ENCODE peak calls at places on chromosome X, in six cellular contexts. M is vagina; Y is neuronal stem cell; H is endodermal cell; O is tibial nerve; J is CD8-positive, alpha-beta T cell. C is an unnamed sample.

GRCh38 chrX:17736478-17736855 is 826 bp upstream of the SCML1 start:
- DNase-seq in J (no peak), H (no peak), O (no peak), M (no peak), Y (no peak), C (peak; percentile 2)

GRCh38 chrX:38806054-38806389 is 4.8 kb downstream of the MID1IP1 start:
- DNase-seq in Y (no peak), O (no peak), M (no peak), H (no peak), J (no peak), C (no peak)

GRCh38 chrX:30875957-30876356 is 13.1 kb downstream of the TAB3 start:
- DNase-seq in Y (no peak), H (no peak), O (no peak), J (no peak), M (no peak), C (no peak)

GRCh38 chrX:40866878-40867277 is 131.5 kb upstream of the MED14 start:
- DNase-seq in M (no peak), J (no peak), O (no peak), Y (no peak), H (no peak), C (no peak)

GRCh38 chrX:128436397-128437103 is 384.3 kb upstream of the ACTRT1 start:
- DNase-seq in J (no peak), M (no peak), O (no peak), H (no peak), Y (no peak), C (no peak)

GRCh38 chrX:120755066-120755846 is 120.4 kb downstream of the CT47B1 start:
- DNase-seq in J (no peak), H (no peak), O (no peak), Y (no peak), M (no peak), C (no peak)

GRCh38 chrX:22912598-22912997 is 87.2 kb upstream of the DDX53 start:
- DNase-seq in M (no peak), O (no peak), H (no peak), Y (no peak), J (no peak), C (no peak)

GRCh38 chrX:134520860-134521390 is 61.0 kb downstream of the HPRT1 start:
- DNase-seq in M (peak; percentile 6), O (peak; percentile 11), Y (peak; percentile 17), J (no peak), H (peak; percentile 76), C (no peak)

GRCh38 chrX:155768036-155768769 is 112.9 kb upstream of the VAMP7 start:
- DNase-seq in H (no peak), Y (no peak), M (no peak), J (no peak), O (no peak), C (no peak)

GRCh38 chrX:115562492-115562872 is 1.5 kb downstream of the PLS3 start:
- DNase-seq in O (no peak), J (no peak), H (no peak), M (no peak), Y (peak; percentile 3), C (no peak)

GRCh38 chrX:45508459-45508858 is 307.8 kb upstream of the DIPK2B start:
- DNase-seq in Y (no peak), H (no peak), J (no peak), O (no peak), M (no peak), C (no peak)

GRCh38 chrX:136856527-136856926 is 24.0 kb downstream of the RBMX start:
- DNase-seq in H (no peak), J (no peak), M (no peak), Y (no peak), O (no peak), C (no peak)

GRCh38 chrX:144006811-144007210 is 122.9 kb downstream of the UBE2NL start:
- DNase-seq in J (no peak), H (no peak), M (no peak), O (no peak), Y (no peak), C (no peak)

GRCh38 chrX:7941390-7942042 is 14.3 kb upstream of the PNPLA4 start:
- DNase-seq in O (no peak), J (no peak), H (peak; percentile 57), M (no peak), Y (no peak), C (peak; percentile 10)

GRCh38 chrX:39017062-39017461 is 215.8 kb downstream of the MID1IP1 start:
- DNase-seq in J (no peak), H (no peak), O (no peak), M (no peak), Y (no peak), C (no peak)

GRCh38 chrX:100417671-100418070 is 7.6 kb upstream of the PCDH19 start:
- DNase-seq in M (no peak), H (no peak), O (peak; percentile 13), Y (no peak), J (no peak), C (no peak)

GRCh38 chrX:152155766-152156310 is 17.5 kb upstream of the MAGEA10 start:
- DNase-seq in O (no peak), J (no peak), H (no peak), Y (no peak), M (no peak), C (no peak)

GRCh38 chrX:108362026-108362425 is 76.2 kb downstream of the COL4A6 start:
- DNase-seq in O (no peak), M (no peak), H (no peak), Y (no peak), J (no peak), C (no peak)

GRCh38 chrX:132393992-132394391 is 94.8 kb downstream of the MBNL3 start:
- DNase-seq in Y (no peak), J (no peak), H (no peak), O (no peak), M (no peak), C (no peak)

GRCh38 chrX:53073115-53073581 is 9.0 kb upstream of the TSPYL2 start:
- DNase-seq in Y (no peak), J (no peak), M (no peak), O (no peak), H (peak; percentile 55), C (no peak)

GRCh38 chrX:54894159-54894558 is 26.5 kb upstream of the TRO start:
- DNase-seq in O (no peak), M (no peak), J (no peak), H (peak; percentile 36), Y (no peak), C (no peak)

GRCh38 chrX:9681422-9681821 is 84.2 kb downstream of the GPR143 start:
- DNase-seq in O (no peak), M (no peak), Y (no peak), J (no peak), H (no peak), C (no peak)

GRCh38 chrX:21658746-21659145 is 616 bp upstream of the KLHL34 start:
- DNase-seq in O (no peak), Y (no peak), M (no peak), J (no peak), H (no peak), C (peak; percentile 23)

GRCh38 chrX:21655901-21656586 is 2.1 kb downstream of the KLHL34 start:
- DNase-seq in O (no peak), J (no peak), H (no peak), M (no peak), Y (no peak), C (no peak)

GRCh38 chrX:21658152-21658737 is at the start of gene KLHL34:
- DNase-seq in O (no peak), H (no peak), M (no peak), J (no peak), Y (no peak), C (no peak)

GRCh38 chrX:21657318-21658151 is 595 bp downstream of the KLHL34 start:
- DNase-seq in O (no peak), Y (no peak), H (no peak), J (no peak), M (no peak), C (no peak)

GRCh38 chrX:21656587-21657317 is 1.4 kb downstream of the KLHL34 start:
- DNase-seq in Y (no peak), O (no peak), M (no peak), J (no peak), H (no peak), C (no peak)
- H3K27ac ChIP-seq in Y (no peak overlapping the region), O (no peak overlapping the region), M (no peak overlapping the region), J (no peak overlapping the region), H (no peak overlapping the region), C (no peak overlapping the region)

DNA sequence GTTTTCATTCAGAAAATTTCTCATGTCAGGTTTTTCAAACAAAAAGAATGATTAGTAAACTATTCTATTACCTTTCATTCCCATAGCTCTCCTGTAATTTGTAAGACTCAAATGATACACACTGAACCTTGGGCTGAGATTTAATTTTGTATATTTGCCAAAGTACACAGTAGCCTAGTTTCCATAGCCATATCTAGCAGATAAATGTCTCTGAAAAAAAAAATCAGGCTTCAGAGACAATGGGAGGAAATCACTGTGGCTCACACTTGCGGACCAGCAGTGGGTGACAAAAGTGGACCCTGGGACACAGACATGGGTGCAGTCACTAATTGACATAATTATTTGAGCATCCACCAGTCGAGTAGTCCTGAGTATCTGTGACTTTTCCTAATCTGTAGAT is 46.6 kb downstream of the MAOA start:
- DNase-seq in J (no peak), Y (no peak), O (no peak), M (no peak), H (no peak), C (no peak)
- H3K27ac ChIP-seq in J (no peak overlapping the region), Y (no peak overlapping the region), O (no peak overlapping the region), M (no peak overlapping the region), H (no peak overlapping the region), C (no peak overlapping the region)

GRCh38 chrX:133414399-133415275 is 652 bp downstream of the GPC4 start:
- DNase-seq in O (no peak), H (peak; percentile 52), Y (no peak), M (no peak), J (no peak), C (no peak)

GRCh38 chrX:133412246-133412645 is 3.0 kb downstream of the GPC4 start:
- DNase-seq in J (no peak), O (no peak), H (no peak), Y (peak; percentile 56), M (no peak), C (no peak)

GRCh38 chrX:133415276-133416105 is at the start of gene GPC4:
- DNase-seq in Y (peak; percentile 51), H (peak; percentile 90), O (peak; percentile 10), J (no peak), M (no peak), C (no peak)

GRCh38 chrX:133412665-133413064 is 2.6 kb downstream of the GPC4 start:
- DNase-seq in O (no peak), J (no peak), M (no peak), Y (no peak), H (no peak), C (no peak)

GRCh38 chrX:133413218-133413925 is 1.9 kb downstream of the GPC4 start:
- DNase-seq in J (no peak), H (peak; percentile 50), O (no peak), M (no peak), Y (no peak), C (no peak)
- H3K27ac ChIP-seq in J (no peak overlapping the region), H (peak overlapping the region; percentile 81), O (no peak overlapping the region), M (no peak overlapping the region), Y (no peak overlapping the region), C (no peak overlapping the region)

GRCh38 chrX:11431833-11432232 is 138.6 kb downstream of the AMELX start:
- DNase-seq in Y (no peak), H (no peak), M (no peak), J (no peak), O (no peak), C (no peak)
- H3K27ac ChIP-seq in Y (no peak overlapping the region), H (no peak overlapping the region), M (no peak overlapping the region), J (no peak overlapping the region), O (no peak overlapping the region), C (no peak overlapping the region)

GRCh38 chrX:50114113-50114512 is 86.7 kb downstream of the AKAP4 start:
- DNase-seq in M (no peak), H (peak; percentile 47), J (no peak), O (no peak), Y (no peak), C (no peak)
- H3K27ac ChIP-seq in M (no peak overlapping the region), H (no peak overlapping the region), J (no peak overlapping the region), O (no peak overlapping the region), Y (no peak overlapping the region), C (no peak overlapping the region)

C was measured in CD4-positive, CD25-positive, alpha-beta regulatory T cell.